ENCODE peak calls at places on chromosomes 12 and 14, in five cellular contexts. One of them, this sample, is unnamed.

GRCh38 chr12:67452119-67452805 is 183.1 kb downstream of the CAND1 start:
- DNase-seq in foreskin fibroblast: no peak
- DNase-seq in GM04504: no peak
- DNase-seq in activated CD8-positive, alpha-beta memory T cell treated with anti-CD3 and anti-CD28 coated beads for 1 hour: no peak
- DNase-seq in tibial artery: no peak
- DNase-seq in this sample: no peak

GRCh38 chr12:57899010-57899662 is 42.2 kb upstream of the ATP23 start:
- DNase-seq in foreskin fibroblast: peak; percentile 41
- DNase-seq in GM04504: no peak
- DNase-seq in activated CD8-positive, alpha-beta memory T cell treated with anti-CD3 and anti-CD28 coated beads for 1 hour: peak; percentile 49
- DNase-seq in tibial artery: peak; percentile 82
- DNase-seq in this sample: peak; percentile 53

GRCh38 chr12:71652656-71653055 is 11.0 kb downstream of the ZFC3H1 start:
- DNase-seq in foreskin fibroblast: peak; percentile 3
- DNase-seq in GM04504: no peak
- DNase-seq in activated CD8-positive, alpha-beta memory T cell treated with anti-CD3 and anti-CD28 coated beads for 1 hour: no peak
- DNase-seq in tibial artery: no peak
- DNase-seq in this sample: no peak

GRCh38 chr12:61993734-61994345 is 266.4 kb upstream of the USP15 start:
- DNase-seq in foreskin fibroblast: peak; percentile 0
- DNase-seq in GM04504: peak; percentile 10
- DNase-seq in activated CD8-positive, alpha-beta memory T cell treated with anti-CD3 and anti-CD28 coated beads for 1 hour: no peak
- DNase-seq in tibial artery: no peak
- DNase-seq in this sample: no peak

GRCh38 chr12:87428701-87429277 is 600.4 kb downstream of the C12orf50 start:
- DNase-seq in foreskin fibroblast: peak; percentile 25
- DNase-seq in GM04504: no peak
- DNase-seq in activated CD8-positive, alpha-beta memory T cell treated with anti-CD3 and anti-CD28 coated beads for 1 hour: no peak
- DNase-seq in tibial artery: no peak
- DNase-seq in this sample: peak; percentile 11

GRCh38 chr12:47739959-47740358 is 14.7 kb upstream of the ENDOU start:
- DNase-seq in foreskin fibroblast: no peak
- DNase-seq in GM04504: no peak
- DNase-seq in activated CD8-positive, alpha-beta memory T cell treated with anti-CD3 and anti-CD28 coated beads for 1 hour: no peak
- DNase-seq in tibial artery: no peak
- DNase-seq in this sample: no peak

GRCh38 chr12:25100738-25101445 is 94.1 kb downstream of the DNAI7 start:
- DNase-seq in foreskin fibroblast: no peak
- DNase-seq in GM04504: no peak
- DNase-seq in activated CD8-positive, alpha-beta memory T cell treated with anti-CD3 and anti-CD28 coated beads for 1 hour: no peak
- DNase-seq in tibial artery: no peak
- DNase-seq in this sample: no peak

GRCh38 chr12:111193511-111193910 is 175.4 kb downstream of the PHETA1 start:
- DNase-seq in foreskin fibroblast: no peak
- DNase-seq in GM04504: no peak
- DNase-seq in activated CD8-positive, alpha-beta memory T cell treated with anti-CD3 and anti-CD28 coated beads for 1 hour: no peak
- DNase-seq in tibial artery: no peak
- DNase-seq in this sample: no peak

GRCh38 chr12:12877145-12877544 is 14.2 kb upstream of the GPRC5A start:
- DNase-seq in foreskin fibroblast: no peak
- DNase-seq in GM04504: no peak
- DNase-seq in activated CD8-positive, alpha-beta memory T cell treated with anti-CD3 and anti-CD28 coated beads for 1 hour: no peak
- DNase-seq in tibial artery: no peak
- DNase-seq in this sample: no peak

GRCh38 chr12:93626160-93626559 is 51.0 kb upstream of the CRADD start:
- DNase-seq in foreskin fibroblast: no peak
- DNase-seq in GM04504: no peak
- DNase-seq in activated CD8-positive, alpha-beta memory T cell treated with anti-CD3 and anti-CD28 coated beads for 1 hour: no peak
- DNase-seq in tibial artery: no peak
- DNase-seq in this sample: no peak

GRCh38 chr14:29925106-29925722 is 2.4 kb downstream of the PRKD1 start:
- DNase-seq in foreskin fibroblast: peak; percentile 54
- DNase-seq in GM04504: no peak
- DNase-seq in activated CD8-positive, alpha-beta memory T cell treated with anti-CD3 and anti-CD28 coated beads for 1 hour: no peak
- DNase-seq in tibial artery: no peak
- DNase-seq in this sample: peak; percentile 67

GRCh38 chr12:96416033-96416790 is 16.0 kb upstream of the CDK17 start:
- DNase-seq in foreskin fibroblast: peak; percentile 93
- DNase-seq in GM04504: peak; percentile 78
- DNase-seq in activated CD8-positive, alpha-beta memory T cell treated with anti-CD3 and anti-CD28 coated beads for 1 hour: no peak
- DNase-seq in tibial artery: no peak
- DNase-seq in this sample: no peak

GRCh38 chr14:99540196-99541032 is 59.2 kb downstream of the CCNK start:
- DNase-seq in foreskin fibroblast: no peak
- DNase-seq in GM04504: no peak
- DNase-seq in activated CD8-positive, alpha-beta memory T cell treated with anti-CD3 and anti-CD28 coated beads for 1 hour: no peak
- DNase-seq in tibial artery: no peak
- DNase-seq in this sample: no peak

GRCh38 chr14:80491131-80491530 is 279.8 kb upstream of the DIO2 start:
- DNase-seq in foreskin fibroblast: peak; percentile 64
- DNase-seq in GM04504: peak; percentile 38
- DNase-seq in activated CD8-positive, alpha-beta memory T cell treated with anti-CD3 and anti-CD28 coated beads for 1 hour: no peak
- DNase-seq in tibial artery: peak; percentile 70
- DNase-seq in this sample: peak; percentile 47

This sample was measured in AG08396.